ENCODE peak calls at places on chromosome X, in ten cellular contexts. L is CD4-positive, alpha-beta memory T cell; W is fibroblast of lung; H is SJSA1; F is psoas muscle; U is K562; N is H7; C is brain microvascular endothelial cell; Z is pancreas; B is transverse colon. R is an unnamed sample.

GRCh38 chrX:148381603-148382002 is 118.8 kb upstream of the AFF2 start:
- DNase-seq in L (peak; percentile 7), W (no peak), H (no peak), F (no peak), U (no peak), N (no peak), C (no peak), Z (no peak), B (no peak), R (no peak)

GRCh38 chrX:117838581-117839331 is 277.9 kb downstream of the KLHL13 start:
- DNase-seq in L (no peak), W (no peak), H (no peak), F (no peak), U (no peak), N (no peak), C (no peak), Z (no peak), B (no peak), R (no peak)

GRCh38 chrX:34653811-34654210 is 3.3 kb downstream of the TMEM47 start:
- DNase-seq in L (no peak), W (peak; percentile 44), H (no peak), F (no peak), U (no peak), N (no peak), C (no peak), Z (no peak), B (no peak), R (no peak)

GRCh38 chrX:108362026-108362425 is 76.2 kb downstream of the COL4A6 start:
- DNase-seq in L (no peak), W (no peak), H (no peak), F (no peak), U (no peak), N (no peak), C (peak; percentile 21), Z (no peak), B (no peak), R (no peak)

GRCh38 chrX:23883737-23884354 is 23.9 kb downstream of the APOO start:
- DNase-seq in L (no peak), W (peak; percentile 73), H (peak; percentile 79), F (no peak), U (peak; percentile 68), N (peak; percentile 63), C (peak; percentile 76), Z (no peak), B (no peak), R (no peak)

GRCh38 chrX:18227458-18227857 is 6.8 kb upstream of the BEND2 start:
- DNase-seq in L (no peak), W (no peak), H (no peak), F (no peak), U (no peak), N (no peak), C (no peak), Z (no peak), B (no peak), R (no peak)

GRCh38 chrX:43559643-43560042 is 96.5 kb upstream of the MAOA start:
- DNase-seq in L (peak; percentile 11), W (peak; percentile 59), H (peak; percentile 18), F (no peak), U (peak; percentile 11), N (peak; percentile 67), C (peak; percentile 22), Z (no peak), B (peak; percentile 65), R (peak; percentile 26)

GRCh38 chrX:110213183-110213582 is 104.7 kb downstream of the AMMECR1 start:
- DNase-seq in L (no peak), W (no peak), H (no peak), F (no peak), U (no peak), N (no peak), C (no peak), Z (no peak), B (no peak), R (no peak)

GRCh38 chrX:153876112-153876491 is 9.9 kb downstream of the L1CAM start:
- DNase-seq in L (no peak), W (no peak), H (no peak), F (no peak), U (no peak), N (no peak), C (no peak), Z (no peak), B (no peak), R (no peak)

GRCh38 chrX:38095971-38096529 is 89.7 kb downstream of the SYTL5 start:
- DNase-seq in L (no peak), W (peak; percentile 11), H (peak; percentile 9), F (no peak), U (no peak), N (no peak), C (peak; percentile 5), Z (no peak), B (no peak), R (no peak)

GRCh38 chrX:151393514-151393913 is 3.5 kb upstream of the VMA21 start:
- DNase-seq in L (peak; percentile 83), W (no peak), H (no peak), F (no peak), U (no peak), N (peak; percentile 56), C (no peak), Z (no peak), B (no peak), R (no peak)

GRCh38 chrX:35699642-35700041 is 98.5 kb upstream of the MAGEB16 start:
- DNase-seq in L (no peak), W (no peak), H (no peak), F (no peak), U (no peak), N (no peak), C (no peak), Z (no peak), B (no peak), R (no peak)

GRCh38 chrX:13254076-13254785 is 65.6 kb downstream of the ATXN3L start:
- DNase-seq in L (no peak), W (peak; percentile 36), H (peak; percentile 11), F (no peak), U (peak; percentile 79), N (no peak), C (peak; percentile 34), Z (no peak), B (peak; percentile 41), R (peak; percentile 5)

GRCh38 chrX:29435396-29435795 is 780.0 kb upstream of the MAGEB2 start:
- DNase-seq in L (no peak), W (peak; percentile 76), H (no peak), F (no peak), U (no peak), N (no peak), C (no peak), Z (no peak), B (no peak), R (no peak)

GRCh38 chrX:84611843-84612636 is 109.8 kb upstream of the HDX start:
- DNase-seq in L (no peak), W (no peak), H (no peak), F (no peak), U (no peak), N (no peak), C (no peak), Z (no peak), B (no peak), R (no peak)

DNA sequence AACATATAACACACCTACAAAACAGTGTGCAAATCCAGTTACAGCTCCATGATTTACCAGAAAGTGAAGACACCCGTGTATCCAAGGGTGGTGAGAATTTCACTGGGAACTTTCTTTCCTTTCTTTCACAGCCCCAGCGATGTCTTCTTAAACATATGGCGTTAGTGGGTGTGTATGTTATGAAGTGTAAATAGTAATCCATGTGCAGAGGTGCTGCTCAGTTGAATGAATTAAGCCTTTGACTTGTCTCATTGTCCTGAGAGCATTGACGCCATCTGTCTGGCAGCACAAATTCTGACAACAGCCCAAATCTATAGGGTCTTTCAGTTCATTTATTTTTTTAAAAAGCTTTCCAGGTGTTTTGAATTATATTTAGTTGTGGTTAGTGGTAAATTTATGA is 69.3 kb downstream of the CLCN5 start:
- DNase-seq in L (no peak), W (no peak), H (no peak), F (no peak), U (no peak), N (no peak), C (no peak), Z (no peak), B (no peak), R (no peak)
- H3K27me3 ChIP-seq in L (no peaks in the 10 kb centered on the region), W (no peaks in the 10 kb centered on the region), H (no peaks in the 10 kb centered on the region), F (no peaks in the 10 kb centered on the region), U (no peaks in the 10 kb centered on the region), N (no peaks in the 10 kb centered on the region), C (no peaks in the 10 kb centered on the region), Z (no peaks in the 10 kb centered on the region), B (no peaks in the 10 kb centered on the region), R (no peaks in the 10 kb centered on the region)

DNA sequence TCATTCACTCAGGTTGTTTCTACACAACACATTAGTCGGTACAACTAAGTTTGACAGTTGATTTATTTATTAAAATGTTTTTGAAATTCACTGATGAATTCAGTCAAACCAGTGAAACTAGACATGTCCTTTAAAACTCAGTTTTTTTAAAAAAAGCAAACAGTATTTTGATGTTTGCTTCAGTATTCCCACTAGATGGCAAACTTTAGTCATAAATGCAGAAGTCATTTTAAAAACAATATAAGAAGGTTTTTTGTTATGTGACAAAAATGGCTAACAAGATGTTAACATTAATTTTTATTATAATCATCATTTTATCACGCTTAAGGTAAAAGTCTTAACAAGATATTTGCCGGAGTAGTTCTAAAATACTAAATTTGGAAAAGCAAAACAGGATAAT is 1337.8 kb upstream of the DIAPH2 start:
- DNase-seq in L (no peak), W (peak; percentile 2), H (no peak), F (no peak), U (no peak), N (no peak), C (no peak), Z (no peak), B (no peak), R (no peak)
- H3K27me3 ChIP-seq in L (no peaks in the 10 kb centered on the region), W (no peaks in the 10 kb centered on the region), H (no peaks in the 10 kb centered on the region), F (no peaks in the 10 kb centered on the region), U (no peaks in the 10 kb centered on the region), N (no peaks in the 10 kb centered on the region), C (no peaks in the 10 kb centered on the region), Z (no peaks in the 10 kb centered on the region), B (no peaks in the 10 kb centered on the region), R (no peaks in the 10 kb centered on the region)

DNA sequence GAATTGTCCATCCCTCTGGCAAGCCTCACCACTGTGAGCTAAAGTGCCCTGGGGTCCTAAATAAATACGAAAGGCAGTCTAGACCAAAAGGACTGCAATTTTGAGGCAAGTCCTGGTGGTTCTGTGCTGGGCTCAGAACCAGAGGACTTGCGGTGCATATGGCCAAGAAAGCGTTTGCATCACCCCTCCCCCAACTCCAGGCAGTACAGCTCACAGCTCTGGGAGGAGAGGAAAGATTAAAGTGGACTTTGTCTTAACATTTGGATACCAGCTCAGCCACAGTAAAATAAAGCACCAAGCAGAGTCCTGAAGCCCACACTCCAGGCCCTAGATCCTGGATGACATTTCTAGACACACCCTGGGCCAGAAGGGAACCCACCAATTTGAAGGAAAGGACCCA is 24.9 kb downstream of the RNF128 start:
- DNase-seq in L (no peak), W (no peak), H (no peak), F (no peak), U (no peak), N (no peak), C (no peak), Z (no peak), B (no peak), R (no peak)
- H3K27me3 ChIP-seq in L (no peaks in the 10 kb centered on the region), W (no peaks in the 10 kb centered on the region), H (no peaks in the 10 kb centered on the region), F (no peaks in the 10 kb centered on the region), U (no peaks in the 10 kb centered on the region), N (no peaks in the 10 kb centered on the region), C (no peaks in the 10 kb centered on the region), Z (no peaks in the 10 kb centered on the region), B (no peaks in the 10 kb centered on the region), R (no peaks in the 10 kb centered on the region)

DNA sequence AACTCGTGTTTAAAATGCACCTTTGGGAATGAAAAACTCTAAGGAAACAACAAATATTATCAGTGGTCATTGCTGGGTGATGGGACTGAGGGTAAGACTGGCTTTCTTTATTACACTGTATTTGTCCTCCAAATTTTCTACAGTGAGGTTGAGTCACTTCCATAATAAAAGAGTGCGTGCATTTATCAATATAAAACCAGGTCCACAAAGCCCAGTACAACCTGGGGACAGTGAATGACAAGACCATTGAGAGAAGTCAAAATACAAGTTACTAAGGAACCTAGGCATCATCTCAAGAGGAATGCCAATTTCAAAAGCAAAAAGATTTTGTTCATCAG is 76.4 kb downstream of the MAGED4 start:
- DNase-seq in L (no peak), W (no peak), H (no peak), F (no peak), U (no peak), N (no peak), C (no peak), Z (no peak), B (no peak), R (no peak)
- H3K27me3 ChIP-seq in L (no peaks in the 10 kb centered on the region), W (no peaks in the 10 kb centered on the region), H (no peaks in the 10 kb centered on the region), F (no peaks in the 10 kb centered on the region), U (no peaks in the 10 kb centered on the region), N (no peaks in the 10 kb centered on the region), C (no peaks in the 10 kb centered on the region), Z (no peaks in the 10 kb centered on the region), B (no peaks in the 10 kb centered on the region), R (no peaks in the 10 kb centered on the region)

R was measured in BE2C.